ENCODE peak calls at places on chromosomes 1 and 21, in eight cellular contexts. I, A, K, Q, L, M, W and Y are unnamed samples.

GRCh38 chr1:96538001-96538649 is 183.5 kb upstream of the PTBP2 start:
- DNase-seq in Q (no peak), W (peak; percentile 79), M (peak; percentile 86), L (no peak), K (no peak), I (peak; percentile 81), A (no peak), Y (peak; percentile 5)

GRCh38 chr1:167819849-167820683 is 93.9 kb downstream of the ADCY10 start:
- DNase-seq in M (peak; percentile 86), I (peak; percentile 95), A (no peak), Q (peak; percentile 40), W (peak; percentile 96), K (peak; percentile 75), L (peak; percentile 19), Y (peak; percentile 53)

GRCh38 chr1:20720631-20721051 is 2.8 kb upstream of the KIF17 start:
- DNase-seq in I (no peak), L (no peak), Q (no peak), M (peak; percentile 48), K (no peak), A (no peak), W (no peak), Y (no peak)

GRCh38 chr21:42430570-42430969 is 26.9 kb downstream of the UBASH3A start:
- DNase-seq in K (no peak), A (no peak), W (no peak), Q (no peak), M (no peak), I (no peak), L (no peak), Y (no peak)

GRCh38 chr1:181141431-181141910 is 53.0 kb downstream of the IER5 start:
- DNase-seq in A (no peak), L (no peak), Q (no peak), I (peak; percentile 76), K (no peak), W (peak; percentile 82), M (peak; percentile 67), Y (no peak)

GRCh38 chr1:183901748-183902341 is 96.9 kb downstream of the RGL1 start:
- DNase-seq in A (no peak), K (no peak), M (no peak), L (peak; percentile 56), Q (no peak), I (no peak), W (peak; percentile 51), Y (no peak)

GRCh38 chr1:214295934-214296333 is 15.0 kb downstream of the SMYD2 start:
- DNase-seq in Q (no peak), A (no peak), K (no peak), L (peak; percentile 7), M (no peak), W (no peak), I (no peak), Y (no peak)

GRCh38 chr1:161013591-161014513 is 7.1 kb downstream of the F11R start:
- DNase-seq in M (peak; percentile 87), Q (peak; percentile 24), W (peak; percentile 78), L (peak; percentile 95), K (peak; percentile 94), I (peak; percentile 62), A (peak; percentile 49), Y (peak; percentile 100)

GRCh38 chr1:211606327-211606913 is 27.5 kb upstream of the SLC30A1 start:
- DNase-seq in L (peak; percentile 75), Q (no peak), W (no peak), K (no peak), M (no peak), I (no peak), A (peak; percentile 8), Y (no peak)

GRCh38 chr1:56532359-56532696 is 47.0 kb downstream of the PLPP3 start:
- DNase-seq in Q (no peak), W (peak; percentile 68), K (no peak), I (peak; percentile 64), M (no peak), L (no peak), A (no peak), Y (no peak)

GRCh38 chr1:154972517-154973343 is 1.8 kb upstream of the CKS1B start:
- DNase-seq in L (no peak), K (peak; percentile 70), Q (no peak), M (peak; percentile 78), I (peak; percentile 98), A (no peak), W (peak; percentile 96), Y (peak; percentile 58)

GRCh38 chr1:2631136-2632050 is 1.4 kb downstream of the MMEL1 start:
- DNase-seq in K (peak; percentile 78), Q (no peak), A (no peak), W (no peak), L (no peak), I (no peak), M (no peak), Y (peak; percentile 89)

GRCh38 chr1:6961905-6962304 is 176.7 kb downstream of the CAMTA1 start:
- DNase-seq in Q (no peak), M (no peak), K (no peak), W (no peak), I (no peak), L (no peak), A (no peak), Y (no peak)

GRCh38 chr1:6962390-6962955 is 177.2 kb downstream of the CAMTA1 start:
- DNase-seq in L (peak; percentile 44), W (no peak), Q (no peak), A (peak; percentile 14), I (no peak), K (peak; percentile 88), M (peak; percentile 69), Y (peak; percentile 43)

GRCh38 chr1:6965062-6965913 is 180.0 kb downstream of the CAMTA1 start:
- DNase-seq in M (no peak), L (no peak), Q (no peak), A (no peak), K (no peak), W (no peak), I (no peak), Y (no peak)

GRCh38 chr1:6961289-6961688 is 176.0 kb downstream of the CAMTA1 start:
- DNase-seq in Q (no peak), M (no peak), I (no peak), W (no peak), K (no peak), L (no peak), A (no peak), Y (no peak)

GRCh38 chr1:6962956-6963915 is 178.0 kb downstream of the CAMTA1 start:
- DNase-seq in M (peak; percentile 71), I (no peak), Q (no peak), A (peak; percentile 26), L (peak; percentile 42), W (no peak), K (peak; percentile 92), Y (peak; percentile 66)
- H3K4me3 ChIP-seq in M (no peak overlapping the region), I (no peak overlapping the region), Q (no peak overlapping the region), A (no peak overlapping the region), L (no peak overlapping the region), W (no peak overlapping the region), K (no peak overlapping the region), Y (peak overlapping the region; percentile 9)

GRCh38 chr1:107138767-107139445 is 1.9 kb upstream of the NTNG1 start:
- DNase-seq in M (no peak), I (peak; percentile 56), Q (no peak), W (no peak), A (no peak), K (no peak), L (no peak), Y (no peak)
- H3K4me3 ChIP-seq in M (no peak overlapping the region), I (no peak overlapping the region), Q (no peak overlapping the region), W (no peak overlapping the region), A (no peak overlapping the region), K (no peak overlapping the region), L (no peak overlapping the region), Y (no peak overlapping the region)

GRCh38 chr21:35138665-35139381 is 89.7 kb upstream of the RUNX1 start:
- DNase-seq in Q (no peak), A (peak; percentile 28), L (peak; percentile 5), W (peak; percentile 85), K (no peak), I (peak; percentile 37), M (no peak), Y (peak; percentile 49)
- H3K4me3 ChIP-seq in Q (no peak overlapping the region), A (no peak overlapping the region), L (no peak overlapping the region), W (no peak overlapping the region), K (no peak overlapping the region), I (no peak overlapping the region), M (no peak overlapping the region), Y (no peak overlapping the region)

DNA sequence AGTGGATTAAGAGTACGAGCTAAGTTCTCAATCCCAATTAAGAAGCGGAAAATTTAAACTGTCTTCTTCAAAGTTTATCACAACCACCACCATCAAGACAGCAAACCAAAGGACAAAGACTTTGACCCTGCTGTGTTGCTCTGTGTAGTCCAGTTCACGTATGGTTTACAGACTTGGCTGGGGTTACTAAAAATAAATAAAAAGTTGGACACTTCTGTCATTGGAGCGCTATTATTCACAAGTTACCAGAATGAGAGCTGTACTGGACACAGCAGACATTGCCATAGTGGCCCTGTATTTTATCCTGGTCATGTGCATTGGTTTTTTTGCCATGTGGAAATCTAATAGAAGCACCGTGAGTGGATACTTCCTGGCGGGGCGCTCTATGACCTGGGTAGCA is 21.6 kb downstream of the MRPS6 start:
- DNase-seq in Q (no peak), K (no peak), L (no peak), W (no peak), M (no peak), I (no peak), A (no peak), Y (no peak)
- H3K4me3 ChIP-seq in Q (no peak overlapping the region), K (no peak overlapping the region), L (no peak overlapping the region), W (no peak overlapping the region), M (no peak overlapping the region), I (no peak overlapping the region), A (no peak overlapping the region), Y (no peak overlapping the region)

GRCh38 chr21:41369915-41370839 is 8.3 kb downstream of the MX2 start:
- DNase-seq in M (peak; percentile 48), A (peak; percentile 60), W (no peak), I (no peak), Q (no peak), L (peak; percentile 71), K (no peak), Y (peak; percentile 38)
- H3K4me3 ChIP-seq in M (peak overlapping the region; percentile 26), A (peak overlapping the region; percentile 65), W (no peak overlapping the region), I (no peak overlapping the region), Q (peak overlapping the region; percentile 38), L (peak overlapping the region; percentile 69), K (peak overlapping the region; percentile 19), Y (no peak overlapping the region)

DNA sequence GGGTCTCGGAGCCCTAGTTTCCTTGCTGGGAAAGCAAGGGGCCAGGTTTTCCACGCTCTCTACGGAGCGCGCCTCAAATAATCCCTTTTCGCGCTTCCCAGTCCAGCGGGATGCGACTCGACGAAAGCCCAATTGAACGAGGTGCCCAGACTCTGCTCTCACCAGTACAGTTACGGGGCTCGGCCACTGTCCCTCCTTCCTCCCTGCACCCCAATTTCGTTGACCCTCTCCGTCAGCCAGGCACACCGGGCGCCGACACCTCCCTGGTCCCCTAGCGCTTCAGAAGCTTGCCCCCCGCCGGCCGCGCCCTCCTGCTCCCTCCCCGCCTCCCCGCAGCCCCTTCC is 387 bp downstream of the SEMA6C start:
- DNase-seq in M (peak; percentile 71), L (no peak), Q (no peak), I (no peak), K (peak; percentile 35), W (peak; percentile 7), A (no peak), Y (peak; percentile 8)
- H3K4me3 ChIP-seq in M (peak overlapping the region; percentile 82), L (peak overlapping the region; percentile 55), Q (peak overlapping the region; percentile 85), I (peak overlapping the region; percentile 79), K (peak overlapping the region; percentile 80), W (peak overlapping the region; percentile 79), A (peak overlapping the region; percentile 66), Y (peak overlapping the region; percentile 45)

DNA sequence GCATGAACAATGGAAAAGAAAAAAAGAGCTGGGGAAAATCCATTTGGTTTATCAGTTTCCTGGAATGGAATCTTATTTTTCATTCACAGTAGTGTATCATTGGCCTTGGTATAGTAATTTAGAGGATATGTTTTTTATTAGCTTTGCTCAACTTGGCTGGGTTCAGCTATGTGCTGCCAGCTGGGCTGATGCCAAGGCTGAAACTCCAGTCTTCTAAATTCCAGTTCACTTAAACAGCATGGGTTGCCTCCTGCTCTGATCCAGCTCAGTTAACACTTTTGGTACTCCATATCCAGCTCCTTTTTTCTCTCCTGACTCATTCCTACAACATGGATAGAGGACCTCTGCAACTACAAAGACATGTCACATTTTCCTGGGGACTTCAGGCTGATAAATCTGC is 80.7 kb upstream of the SLFNL1 start:
- DNase-seq in K (peak; percentile 85), Q (peak; percentile 29), W (peak; percentile 100), M (peak; percentile 97), L (no peak), A (no peak), I (peak; percentile 98), Y (peak; percentile 82)
- H3K4me3 ChIP-seq in K (no peak overlapping the region), Q (no peak overlapping the region), W (no peak overlapping the region), M (no peak overlapping the region), L (no peak overlapping the region), A (no peak overlapping the region), I (no peak overlapping the region), Y (no peak overlapping the region)